ENCODE peak calls at places on chromosomes 3 and 15, in seven cellular contexts. C is T-cell, B is NCI-H2081, Y is GM23248, I is T-helper 9 cell, L is NCI-H1092, Z is ACHN. R is an unnamed sample.

GRCh38 chr3:173660645-173661299 is 263.2 kb downstream of the NLGN1 start:
- DNase-seq in C (no peak), B (no peak), Z (peak), I (no peak), L (peak), Y (peak), R (no peak)

GRCh38 chr15:29656636-29657475 is 165.4 kb downstream of the TJP1 start:
- DNase-seq in B (no peak), Z (no peak), C (no peak), I (no peak), Y (no peak), L (no peak), R (no peak)

GRCh38 chr3:149506540-149506939 is 32.0 kb downstream of the TM4SF4 start:
- DNase-seq in C (no peak), Y (peak), L (no peak), I (no peak), B (no peak), Z (no peak), R (no peak)

GRCh38 chr3:151282921-151283320 is 4.6 kb upstream of the P2RY14 start:
- DNase-seq in Y (peak), C (no peak), I (no peak), Z (peak), B (peak), L (no peak), R (no peak)

GRCh38 chr15:93167291-93167690 is 78.3 kb upstream of the RGMA start:
- DNase-seq in I (no peak), Z (no peak), L (no peak), B (no peak), Y (no peak), C (no peak), R (no peak)

GRCh38 chr3:132378048-132378762 is 39.1 kb upstream of the DNAJC13 start:
- DNase-seq in I (no peak), B (no peak), L (no peak), Y (no peak), C (no peak), Z (no peak), R (no peak)

GRCh38 chr3:73493543-73494314 is 131.0 kb downstream of the PDZRN3 start:
- DNase-seq in Y (peak), B (no peak), L (no peak), Z (no peak), I (no peak), C (no peak), R (no peak)

GRCh38 chr15:101401286-101401685 is 88.2 kb downstream of the PCSK6 start:
- DNase-seq in I (no peak), Z (no peak), Y (no peak), C (no peak), B (no peak), L (no peak), R (no peak)

GRCh38 chr3:106566277-106566676 is 697.5 kb upstream of the CBLB start:
- DNase-seq in I (no peak), Y (no peak), C (no peak), Z (peak), B (no peak), L (no peak), R (no peak)

GRCh38 chr3:11642455-11643162 is 1.1 kb downstream of the VGLL4 start:
- DNase-seq in L (no peak), I (peak), C (peak), B (peak), Y (peak), Z (peak), R (peak)

GRCh38 chr3:53666026-53666425 is 171.6 kb downstream of the CACNA1D start:
- DNase-seq in C (no peak), Y (no peak), B (no peak), Z (no peak), I (no peak), L (no peak), R (no peak)

GRCh38 chr3:70990723-70991122 is 592.8 kb downstream of the FOXP1 start:
- DNase-seq in B (no peak), I (no peak), L (no peak), Z (no peak), C (no peak), Y (peak), R (no peak)

GRCh38 chr15:36757189-36757814 is 177.9 kb downstream of the CDIN1 start:
- DNase-seq in Z (no peak), B (no peak), C (no peak), L (no peak), Y (peak), I (no peak), R (no peak)

GRCh38 chr3:195041871-195042740 is 228.9 kb downstream of the XXYLT1 start:
- DNase-seq in Z (no peak), L (no peak), B (no peak), C (no peak), Y (no peak), I (no peak), R (no peak)

GRCh38 chr3:187616307-187616939 is 53.8 kb downstream of the SST start:
- DNase-seq in C (peak), B (peak), L (peak), Z (peak), Y (peak), I (peak), R (peak)

GRCh38 chr15:45863881-45864580 is 229.2 kb downstream of the SQOR start:
- DNase-seq in Y (no peak), Z (no peak), I (no peak), C (no peak), L (no peak), B (no peak), R (no peak)

GRCh38 chr3:194333212-194333980 is 17.7 kb downstream of the CPN2 start:
- DNase-seq in C (peak), Z (peak), Y (peak), I (peak), B (no peak), L (no peak), R (peak)

GRCh38 chr3:125350597-125350996 is 24.5 kb downstream of the ZNF148 start:
- DNase-seq in Z (no peak), C (no peak), B (no peak), Y (no peak), I (no peak), L (no peak), R (no peak)

GRCh38 chr3:71453822-71454512 is 129.6 kb downstream of the FOXP1 start:
- DNase-seq in Y (no peak), L (no peak), I (no peak), B (no peak), Z (no peak), C (no peak), R (no peak)

GRCh38 chr3:1118074-1118473 is 25.2 kb downstream of the CNTN6 start:
- DNase-seq in C (no peak), B (no peak), L (no peak), Y (peak), Z (peak), I (no peak), R (no peak)

GRCh38 chr3:138946554-138947302 is at the start of the genes FOXL2 and FOXL2NB:
- DNase-seq in I (no peak), Y (peak), B (peak), C (no peak), L (no peak), Z (peak), R (peak)